ENCODE peak calls at places on chromosomes 7 and 10, in eight cellular contexts. N is cardiac muscle cell, X is fibroblast of lung, D is Panc1, B is OCI-LY7, T is right lobe of liver, P is adipocyte, A is MM.1S. J is an unnamed sample.

GRCh38 chr7:155169498-155170065 is 99.5 kb downstream of the HTR5A start:
- DNase-seq in N (no peak), X (no peak), D (no peak), B (no peak), T (no peak), P (no peak), A (no peak), J (no peak)

GRCh38 chr7:53996856-53997255 is 545.3 kb upstream of the VSTM2A start:
- DNase-seq in N (no peak), X (no peak), D (no peak), B (no peak), T (no peak), P (no peak), A (no peak), J (no peak)

GRCh38 chr7:5428470-5429252 is 5.0 kb upstream of the TNRC18 start:
- DNase-seq in N (peak; percentile 92), X (peak; percentile 94), D (no peak), B (no peak), T (peak; percentile 85), P (peak; percentile 89), A (no peak), J (peak; percentile 86)

GRCh38 chr10:25334445-25334844 is 159.6 kb downstream of the GPR158 start:
- DNase-seq in N (no peak), X (no peak), D (no peak), B (no peak), T (no peak), P (no peak), A (no peak), J (no peak)

GRCh38 chr7:16929146-16929762 is 47.5 kb upstream of the AGR3 start:
- DNase-seq in N (no peak), X (no peak), D (no peak), B (peak; percentile 11), T (no peak), P (no peak), A (peak; percentile 45), J (no peak)

GRCh38 chr10:30647089-30647488 is 17.5 kb upstream of the LYZL2 start:
- DNase-seq in N (no peak), X (no peak), D (no peak), B (no peak), T (no peak), P (no peak), A (no peak), J (no peak)

GRCh38 chr7:67100956-67101361 is 104.3 kb downstream of the TYW1 start:
- DNase-seq in N (peak; percentile 26), X (no peak), D (no peak), B (no peak), T (no peak), P (no peak), A (no peak), J (no peak)

GRCh38 chr7:116210345-116211005 is at the start of gene TES:
- DNase-seq in N (peak; percentile 75), X (peak; percentile 54), D (no peak), B (no peak), T (peak; percentile 81), P (peak; percentile 77), A (peak; percentile 92), J (peak; percentile 59)

DNA sequence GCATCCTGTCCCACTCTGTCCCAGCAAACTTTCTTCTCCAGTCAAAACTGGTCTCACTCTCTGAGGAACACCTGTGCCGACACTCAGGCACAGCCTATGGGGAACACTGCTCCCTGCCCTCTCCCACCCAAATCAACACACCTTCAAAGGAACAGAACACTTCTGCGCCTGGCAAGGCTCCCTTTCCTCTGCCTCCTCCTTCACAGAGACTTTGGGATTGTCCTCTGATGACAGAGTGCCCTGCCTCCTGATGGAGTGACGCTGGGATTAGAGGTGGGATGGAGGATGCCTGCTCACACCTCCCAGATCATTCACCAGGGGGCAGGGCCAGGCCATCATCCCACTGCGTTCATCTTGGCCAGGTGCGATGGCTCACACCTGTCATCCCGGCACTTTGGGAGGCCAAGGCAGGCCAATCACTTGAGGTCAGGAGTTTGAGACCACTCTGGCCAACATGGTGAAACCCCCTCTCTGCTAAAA is 26.5 kb downstream of the KLF6 start:
- DNase-seq in N (no peak), X (no peak), D (no peak), B (no peak), T (peak; percentile 40), P (no peak), A (no peak), J (no peak)
- H3K4me1 ChIP-seq in N (peaks cover 12% of the 10 kb centered on the region), X (no peaks in the 10 kb centered on the region), D (peaks cover 60% of the 10 kb centered on the region), B (peaks cover 33% of the 10 kb centered on the region), T (no peaks in the 10 kb centered on the region), P (peaks cover 15% of the 10 kb centered on the region), A (peaks cover 45% of the 10 kb centered on the region), J (no peaks in the 10 kb centered on the region)

DNA sequence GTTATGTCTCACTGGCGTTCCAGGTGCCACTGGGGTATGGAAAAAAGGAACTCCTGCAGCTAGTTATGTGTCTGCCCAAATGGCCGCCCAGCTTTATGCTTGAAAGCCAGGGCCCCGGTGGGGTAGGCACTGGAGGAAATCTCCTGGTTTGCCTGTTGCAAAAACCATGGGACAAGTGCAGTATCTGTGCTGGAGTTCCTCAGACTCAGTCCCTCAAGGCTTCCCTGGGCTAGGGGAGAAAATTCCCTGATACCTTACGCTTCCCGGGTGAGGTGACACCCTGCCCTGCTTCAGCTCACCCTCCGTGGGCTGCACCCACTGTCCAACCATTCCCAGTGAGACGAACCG is 90.3 kb upstream of the CDK6 start:
- DNase-seq in N (no peak), X (no peak), D (no peak), B (no peak), T (no peak), P (no peak), A (no peak), J (no peak)
- H3K4me3 ChIP-seq in N (no peak overlapping the region), X (no peak overlapping the region), D (no peak overlapping the region), B (no peak overlapping the region), T (no peak overlapping the region), P (no peak overlapping the region), A (no peak overlapping the region), J (no peak overlapping the region)

GRCh38 chr7:2159176-2159520 is 73.6 kb downstream of the MAD1L1 start:
- DNase-seq in N (no peak), X (no peak), D (no peak), B (no peak), T (peak; percentile 36), P (no peak), A (no peak), J (peak; percentile 9)
- H3K4me1 ChIP-seq in N (peaks cover 39% of the 10 kb centered on the region), X (peaks cover 11% of the 10 kb centered on the region), D (peaks cover 27% of the 10 kb centered on the region), B (peaks cover 18% of the 10 kb centered on the region), T (no peaks in the 10 kb centered on the region), P (peaks cover 21% of the 10 kb centered on the region), A (no peaks in the 10 kb centered on the region), J (no peaks in the 10 kb centered on the region)

GRCh38 chr7:142150869-142151268 is 39.4 kb downstream of the MGAM2 start:
- DNase-seq in N (no peak), X (no peak), D (no peak), B (no peak), T (no peak), P (no peak), A (no peak), J (no peak)
- H3K4me3 ChIP-seq in N (no peak overlapping the region), X (no peak overlapping the region), D (no peak overlapping the region), B (no peak overlapping the region), T (no peak overlapping the region), P (no peak overlapping the region), A (no peak overlapping the region), J (no peak overlapping the region)

GRCh38 chr10:77546048-77546447 is 91.6 kb downstream of the KCNMA1 start:
- DNase-seq in N (no peak), X (no peak), D (no peak), B (no peak), T (no peak), P (no peak), A (no peak), J (no peak)
- H3K4me1 ChIP-seq in N (no peaks in the 10 kb centered on the region), X (no peaks in the 10 kb centered on the region), D (no peaks in the 10 kb centered on the region), B (no peaks in the 10 kb centered on the region), T (no peaks in the 10 kb centered on the region), P (no peaks in the 10 kb centered on the region), A (no peaks in the 10 kb centered on the region), J (no peaks in the 10 kb centered on the region)